ENCODE peak calls at places on chromosome 1, in ten cellular contexts. One of them, this sample, is unnamed.

GRCh38 chr1:231216515-231216914 is 24.5 kb upstream of the GNPAT start:
- DNase-seq in H9: no peak
- DNase-seq in fibroblast of lung: no peak
- DNase-seq in kidney: no peak
- DNase-seq in colonic mucosa: peak
- DNase-seq in DND-41: no peak
- DNase-seq in GM12878: no peak
- DNase-seq in PC-3: no peak
- DNase-seq in HCT116: no peak
- DNase-seq in H1: no peak
- DNase-seq in this sample: peak

GRCh38 chr1:242086093-242086492 is 87.2 kb upstream of the MAP1LC3C start:
- DNase-seq in PC-3: no peak
- DNase-seq in DND-41: no peak
- DNase-seq in GM12878: no peak
- DNase-seq in fibroblast of lung: no peak
- DNase-seq in H1: no peak
- DNase-seq in HCT116: no peak
- DNase-seq in kidney: no peak
- DNase-seq in H9: peak
- DNase-seq in colonic mucosa: no peak
- DNase-seq in this sample: no peak

GRCh38 chr1:203200059-203200553 is 13.6 kb upstream of the CHI3L1 start:
- DNase-seq in PC-3: no peak
- DNase-seq in kidney: no peak
- DNase-seq in colonic mucosa: no peak
- DNase-seq in HCT116: no peak
- DNase-seq in H1: no peak
- DNase-seq in GM12878: no peak
- DNase-seq in fibroblast of lung: peak
- DNase-seq in DND-41: no peak
- DNase-seq in H9: no peak
- DNase-seq in this sample: peak

GRCh38 chr1:185567006-185567405 is 167.2 kb upstream of the HMCN1 start:
- DNase-seq in H1: no peak
- DNase-seq in H9: no peak
- DNase-seq in HCT116: peak
- DNase-seq in fibroblast of lung: no peak
- DNase-seq in DND-41: no peak
- DNase-seq in GM12878: no peak
- DNase-seq in kidney: no peak
- DNase-seq in PC-3: peak
- DNase-seq in colonic mucosa: no peak
- DNase-seq in this sample: no peak

GRCh38 chr1:145751491-145752021 is 32.3 kb downstream of the CD160 start:
- DNase-seq in PC-3: peak
- DNase-seq in H1: no peak
- DNase-seq in colonic mucosa: no peak
- DNase-seq in GM12878: no peak
- DNase-seq in kidney: no peak
- DNase-seq in H9: no peak
- DNase-seq in HCT116: no peak
- DNase-seq in DND-41: no peak
- DNase-seq in fibroblast of lung: peak
- DNase-seq in this sample: no peak

GRCh38 chr1:90475623-90476022 is 241.5 kb downstream of the BARHL2 start:
- DNase-seq in H1: no peak
- DNase-seq in kidney: no peak
- DNase-seq in HCT116: peak
- DNase-seq in fibroblast of lung: no peak
- DNase-seq in H9: no peak
- DNase-seq in GM12878: no peak
- DNase-seq in DND-41: no peak
- DNase-seq in colonic mucosa: no peak
- DNase-seq in PC-3: peak
- DNase-seq in this sample: no peak

GRCh38 chr1:83773059-83773458 is 225.9 kb downstream of the TTLL7 start:
- DNase-seq in fibroblast of lung: no peak
- DNase-seq in H1: no peak
- DNase-seq in kidney: no peak
- DNase-seq in HCT116: no peak
- DNase-seq in H9: no peak
- DNase-seq in PC-3: no peak
- DNase-seq in colonic mucosa: no peak
- DNase-seq in GM12878: no peak
- DNase-seq in DND-41: no peak
- DNase-seq in this sample: no peak

GRCh38 chr1:37476460-37477197 is 2.2 kb downstream of the ZC3H12A start:
- DNase-seq in kidney: peak
- DNase-seq in H9: no peak
- DNase-seq in HCT116: no peak
- DNase-seq in DND-41: no peak
- DNase-seq in H1: no peak
- DNase-seq in fibroblast of lung: peak
- DNase-seq in PC-3: peak
- DNase-seq in GM12878: no peak
- DNase-seq in colonic mucosa: peak
- DNase-seq in this sample: peak

GRCh38 chr1:212498243-212498642 is 65.5 kb downstream of the NENF start:
- DNase-seq in H9: no peak
- DNase-seq in GM12878: no peak
- DNase-seq in PC-3: peak
- DNase-seq in DND-41: no peak
- DNase-seq in HCT116: no peak
- DNase-seq in kidney: no peak
- DNase-seq in fibroblast of lung: peak
- DNase-seq in H1: no peak
- DNase-seq in colonic mucosa: no peak
- DNase-seq in this sample: no peak

GRCh38 chr1:25724201-25724600 is 75.8 kb upstream of the SELENON start:
- DNase-seq in DND-41: no peak
- DNase-seq in H9: no peak
- DNase-seq in colonic mucosa: no peak
- DNase-seq in kidney: no peak
- DNase-seq in H1: no peak
- DNase-seq in HCT116: no peak
- DNase-seq in PC-3: no peak
- DNase-seq in GM12878: no peak
- DNase-seq in fibroblast of lung: no peak
- DNase-seq in this sample: peak

DNA sequence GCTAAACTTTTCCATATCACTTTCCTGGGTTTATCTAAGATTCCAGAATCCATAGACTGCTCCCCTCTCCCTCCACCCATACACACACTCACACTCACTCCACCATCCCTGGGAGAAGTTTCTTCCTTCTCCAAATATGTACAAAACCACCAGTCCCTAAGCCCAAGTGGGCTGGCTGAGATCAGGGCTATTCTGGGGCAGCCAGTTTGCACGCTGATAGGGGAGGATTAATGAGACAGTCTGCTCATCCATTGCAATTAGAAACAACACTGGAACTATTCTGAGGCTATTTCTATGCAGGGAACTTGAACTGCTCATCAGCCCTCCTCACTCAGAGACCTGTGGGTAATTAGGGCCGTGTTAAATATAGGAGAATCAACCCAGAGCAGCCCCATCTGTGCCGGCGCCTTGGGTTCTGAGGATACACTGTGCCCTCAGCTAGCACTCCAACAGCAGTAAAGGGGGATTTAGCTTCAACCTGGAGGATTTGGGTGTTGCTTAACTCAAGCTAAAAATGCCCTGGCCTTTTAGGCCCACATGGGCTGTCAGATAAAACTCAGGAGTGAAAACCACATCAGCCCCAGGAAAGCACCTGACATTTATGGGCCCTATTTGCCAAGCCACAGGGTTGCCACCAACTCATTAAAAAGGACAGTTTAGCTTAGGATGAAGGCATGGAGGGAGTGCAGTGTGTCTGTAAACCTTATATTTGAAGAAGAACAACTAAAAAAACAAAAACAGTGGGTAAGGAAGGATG is 54.0 kb downstream of the DUSP10 start:
- DNase-seq in H1: no peak
- DNase-seq in DND-41: peak
- DNase-seq in HCT116: no peak
- DNase-seq in H9: no peak
- DNase-seq in GM12878: no peak
- DNase-seq in fibroblast of lung: no peak
- DNase-seq in kidney: no peak
- DNase-seq in colonic mucosa: no peak
- DNase-seq in PC-3: no peak
- DNase-seq in this sample: no peak
- H3K9ac ChIP-seq in H1: no peak
- H3K9ac ChIP-seq in DND-41: no peak
- H3K9ac ChIP-seq in HCT116: no peak
- H3K9ac ChIP-seq in H9: no peak
- H3K9ac ChIP-seq in GM12878: no peak
- H3K9ac ChIP-seq in fibroblast of lung: no peak
- H3K9ac ChIP-seq in kidney: no peak
- H3K9ac ChIP-seq in colonic mucosa: no peak
- H3K9ac ChIP-seq in PC-3: no peak
- H3K9ac ChIP-seq in this sample: no peak

DNA sequence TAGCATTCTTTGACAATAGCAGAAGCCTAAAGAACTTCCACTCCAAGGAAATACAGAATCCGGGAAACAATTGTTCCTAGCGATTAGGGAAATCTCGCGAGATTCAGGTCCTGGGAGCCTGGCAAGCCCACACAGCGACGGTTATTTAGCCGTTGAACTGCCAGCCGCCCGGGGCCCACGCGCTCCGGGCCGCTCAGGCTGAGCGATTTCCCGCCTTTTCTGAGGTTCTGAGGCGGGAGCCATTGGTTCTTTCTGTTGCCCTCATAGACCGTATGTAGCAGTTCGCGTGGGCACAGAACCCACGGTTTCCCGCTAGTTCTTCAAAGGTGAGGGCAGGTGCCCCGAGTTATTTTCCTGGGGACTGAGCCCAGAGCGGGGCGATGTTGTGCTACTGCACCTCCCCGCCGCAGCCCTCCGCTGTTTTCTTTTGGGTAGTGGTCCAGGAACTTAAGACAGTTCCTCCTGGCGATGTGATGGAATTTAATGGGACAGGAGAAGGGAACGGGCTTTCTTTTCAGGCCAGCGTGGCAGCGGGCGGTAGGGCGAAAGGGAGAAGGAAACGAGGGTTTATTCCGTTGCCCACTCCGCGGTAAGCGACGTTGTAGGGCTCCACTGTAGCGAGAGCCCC is at the start of gene SYCP1:
- DNase-seq in PC-3: no peak
- DNase-seq in colonic mucosa: no peak
- DNase-seq in kidney: no peak
- DNase-seq in HCT116: no peak
- DNase-seq in H1: no peak
- DNase-seq in GM12878: no peak
- DNase-seq in DND-41: no peak
- DNase-seq in H9: peak
- DNase-seq in fibroblast of lung: no peak
- DNase-seq in this sample: no peak
- H3K9ac ChIP-seq in PC-3: no peak
- H3K9ac ChIP-seq in colonic mucosa: no peak
- H3K9ac ChIP-seq in kidney: no peak
- H3K9ac ChIP-seq in HCT116: no peak
- H3K9ac ChIP-seq in H1: no peak
- H3K9ac ChIP-seq in GM12878: no peak
- H3K9ac ChIP-seq in DND-41: no peak
- H3K9ac ChIP-seq in H9: no peak
- H3K9ac ChIP-seq in fibroblast of lung: no peak
- H3K9ac ChIP-seq in this sample: no peak

GRCh38 chr1:111241797-111242196 is 14.3 kb downstream of the CHI3L2 start:
- DNase-seq in HCT116: no peak
- DNase-seq in colonic mucosa: no peak
- DNase-seq in fibroblast of lung: no peak
- DNase-seq in H9: no peak
- DNase-seq in GM12878: no peak
- DNase-seq in PC-3: peak
- DNase-seq in kidney: no peak
- DNase-seq in DND-41: no peak
- DNase-seq in H1: peak
- DNase-seq in this sample: no peak

GRCh38 chr1:111247125-111247838 is 19.8 kb downstream of the CHI3L2 start:
- DNase-seq in kidney: no peak
- DNase-seq in H1: no peak
- DNase-seq in GM12878: no peak
- DNase-seq in DND-41: no peak
- DNase-seq in fibroblast of lung: no peak
- DNase-seq in PC-3: no peak
- DNase-seq in HCT116: no peak
- DNase-seq in colonic mucosa: no peak
- DNase-seq in H9: no peak
- DNase-seq in this sample: no peak

GRCh38 chr1:111238056-111238795 is 10.7 kb downstream of the CHI3L2 start:
- DNase-seq in colonic mucosa: no peak
- DNase-seq in HCT116: no peak
- DNase-seq in DND-41: no peak
- DNase-seq in PC-3: no peak
- DNase-seq in H1: no peak
- DNase-seq in fibroblast of lung: no peak
- DNase-seq in GM12878: no peak
- DNase-seq in H9: no peak
- DNase-seq in kidney: no peak
- DNase-seq in this sample: no peak

DNA sequence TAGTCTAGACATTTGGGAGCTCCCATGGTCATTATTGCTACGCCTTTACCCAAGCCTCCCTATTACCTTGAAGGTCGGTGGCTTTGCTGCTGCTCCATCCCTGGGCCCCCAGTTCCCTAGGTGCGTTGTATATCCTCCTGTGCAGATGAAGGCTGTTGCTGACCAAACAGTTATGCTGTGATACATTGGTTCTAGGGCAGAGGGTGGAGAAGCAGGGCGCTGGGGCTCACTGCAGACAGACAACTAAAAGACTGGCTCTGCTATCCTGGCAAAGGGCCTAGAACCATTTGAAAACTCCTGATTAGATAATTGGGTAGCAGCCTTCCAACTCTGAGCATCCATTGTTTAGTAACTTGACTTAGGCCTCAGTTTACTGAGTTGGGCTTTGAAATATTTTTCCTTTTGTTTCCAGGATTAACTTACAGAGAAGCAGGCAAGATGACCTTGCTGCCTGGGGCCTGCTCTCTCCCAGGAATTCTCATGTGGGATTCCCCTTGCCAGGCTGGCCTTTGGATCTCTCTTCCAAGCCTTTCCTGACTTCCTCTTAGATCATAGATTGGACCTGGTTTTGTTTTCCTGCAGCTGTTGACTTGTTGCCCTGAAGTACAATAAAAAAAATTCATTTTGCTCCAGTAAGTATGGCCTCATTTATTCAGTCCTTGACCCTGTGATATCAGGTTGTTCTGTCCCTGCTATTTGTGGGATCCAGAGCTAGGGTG is 15.5 kb downstream of the CHI3L2 start:
- DNase-seq in kidney: no peak
- DNase-seq in HCT116: no peak
- DNase-seq in colonic mucosa: no peak
- DNase-seq in PC-3: no peak
- DNase-seq in DND-41: no peak
- DNase-seq in H1: peak
- DNase-seq in fibroblast of lung: no peak
- DNase-seq in H9: no peak
- DNase-seq in GM12878: no peak
- DNase-seq in this sample: no peak
- H3K9ac ChIP-seq in kidney: no peak
- H3K9ac ChIP-seq in HCT116: no peak
- H3K9ac ChIP-seq in colonic mucosa: no peak
- H3K9ac ChIP-seq in PC-3: no peak
- H3K9ac ChIP-seq in DND-41: no peak
- H3K9ac ChIP-seq in H1: no peak
- H3K9ac ChIP-seq in fibroblast of lung: no peak
- H3K9ac ChIP-seq in H9: no peak
- H3K9ac ChIP-seq in GM12878: no peak
- H3K9ac ChIP-seq in this sample: no peak

GRCh38 chr1:35797380-35797779 is 10.4 kb upstream of the AGO4 start:
- DNase-seq in colonic mucosa: no peak
- DNase-seq in HCT116: no peak
- DNase-seq in DND-41: no peak
- DNase-seq in PC-3: no peak
- DNase-seq in GM12878: no peak
- DNase-seq in kidney: no peak
- DNase-seq in H1: no peak
- DNase-seq in fibroblast of lung: no peak
- DNase-seq in H9: no peak
- DNase-seq in this sample: no peak
- H3K9ac ChIP-seq in colonic mucosa: no peak
- H3K9ac ChIP-seq in HCT116: no peak
- H3K9ac ChIP-seq in DND-41: no peak
- H3K9ac ChIP-seq in PC-3: no peak
- H3K9ac ChIP-seq in GM12878: no peak
- H3K9ac ChIP-seq in kidney: no peak
- H3K9ac ChIP-seq in H1: no peak
- H3K9ac ChIP-seq in fibroblast of lung: no peak
- H3K9ac ChIP-seq in H9: no peak
- H3K9ac ChIP-seq in this sample: no peak

This sample was measured in keratinocyte.